ENCODE peak calls at places on chromosomes 4 and X, in four cellular contexts. One of them, this sample, is unnamed.

GRCh38 chrX:87409113-87409841 is 108.3 kb upstream of the KLHL4 start:
- DNase-seq in DND-41: no peak
- DNase-seq in A549: peak
- DNase-seq in pancreas: peak
- DNase-seq in this sample: no peak

GRCh38 chrX:41302293-41302868 is 31.6 kb upstream of the DDX3X start:
- DNase-seq in DND-41: no peak
- DNase-seq in pancreas: no peak
- DNase-seq in A549: peak
- DNase-seq in this sample: no peak

GRCh38 chr4:141455651-141456050 is 180.7 kb upstream of the IL15 start:
- DNase-seq in pancreas: no peak
- DNase-seq in A549: peak
- DNase-seq in DND-41: no peak
- DNase-seq in this sample: no peak

GRCh38 chr4:6199344-6199921 is 916 bp downstream of the JAKMIP1 start:
- DNase-seq in A549: peak
- DNase-seq in pancreas: no peak
- DNase-seq in DND-41: no peak
- DNase-seq in this sample: peak

GRCh38 chr4:188433916-188434315 is 294.7 kb downstream of the TRIML1 start:
- DNase-seq in pancreas: no peak
- DNase-seq in A549: no peak
- DNase-seq in DND-41: no peak
- DNase-seq in this sample: no peak

GRCh38 chr4:163554870-163555465 is 60.5 kb downstream of the TMA16 start:
- DNase-seq in A549: no peak
- DNase-seq in pancreas: no peak
- DNase-seq in DND-41: no peak
- DNase-seq in this sample: peak

GRCh38 chrX:134144231-134144630 is 92.8 kb upstream of the CCDC160 start:
- DNase-seq in DND-41: peak
- DNase-seq in A549: peak
- DNase-seq in pancreas: no peak
- DNase-seq in this sample: peak

GRCh38 chr4:122383341-122383740 is 4.5 kb downstream of the ADAD1 start:
- DNase-seq in pancreas: no peak
- DNase-seq in A549: no peak
- DNase-seq in DND-41: no peak
- DNase-seq in this sample: no peak

GRCh38 chr4:109298279-109299010 is 4.0 kb downstream of the COL25A1 start:
- DNase-seq in pancreas: peak
- DNase-seq in A549: peak
- DNase-seq in DND-41: no peak
- DNase-seq in this sample: peak

GRCh38 chrX:68698955-68699354 is 51.5 kb downstream of the STARD8 start:
- DNase-seq in DND-41: no peak
- DNase-seq in A549: peak
- DNase-seq in pancreas: peak
- DNase-seq in this sample: no peak

GRCh38 chrX:16745659-16746058 is 26.2 kb downstream of the SYAP1 start:
- DNase-seq in pancreas: no peak
- DNase-seq in A549: no peak
- DNase-seq in DND-41: no peak
- DNase-seq in this sample: no peak

GRCh38 chr4:98508825-98509539 is 149.4 kb downstream of the TSPAN5 start:
- DNase-seq in A549: no peak
- DNase-seq in pancreas: no peak
- DNase-seq in DND-41: no peak
- DNase-seq in this sample: no peak

GRCh38 chrX:119500061-119500800 is 32.0 kb downstream of the SLC25A5 start:
- DNase-seq in pancreas: no peak
- DNase-seq in DND-41: no peak
- DNase-seq in A549: no peak
- DNase-seq in this sample: no peak

GRCh38 chr4:31341601-31342375 is 621.6 kb downstream of the PCDH7 start:
- DNase-seq in A549: peak
- DNase-seq in DND-41: no peak
- DNase-seq in pancreas: no peak
- DNase-seq in this sample: no peak

GRCh38 chrX:30577362-30577961 is at the start of gene TASL:
- DNase-seq in DND-41: peak
- DNase-seq in A549: no peak
- DNase-seq in pancreas: no peak
- DNase-seq in this sample: peak

GRCh38 chr4:530017-530781 is 31.2 kb downstream of the PIGG start:
- DNase-seq in DND-41: no peak
- DNase-seq in pancreas: no peak
- DNase-seq in A549: no peak
- DNase-seq in this sample: no peak

GRCh38 chrX:109600114-109600710 is 24.8 kb downstream of the KCNE5 start:
- DNase-seq in A549: no peak
- DNase-seq in pancreas: no peak
- DNase-seq in DND-41: peak
- DNase-seq in this sample: no peak

GRCh38 chrX:106949366-106949765 is 29.2 kb downstream of the CLDN2 start:
- DNase-seq in pancreas: no peak
- DNase-seq in DND-41: no peak
- DNase-seq in A549: no peak
- DNase-seq in this sample: no peak

GRCh38 chr4:123409301-123409700 is 12.7 kb downstream of the SPRY1 start:
- DNase-seq in DND-41: no peak
- DNase-seq in pancreas: no peak
- DNase-seq in A549: no peak
- DNase-seq in this sample: no peak

DNA sequence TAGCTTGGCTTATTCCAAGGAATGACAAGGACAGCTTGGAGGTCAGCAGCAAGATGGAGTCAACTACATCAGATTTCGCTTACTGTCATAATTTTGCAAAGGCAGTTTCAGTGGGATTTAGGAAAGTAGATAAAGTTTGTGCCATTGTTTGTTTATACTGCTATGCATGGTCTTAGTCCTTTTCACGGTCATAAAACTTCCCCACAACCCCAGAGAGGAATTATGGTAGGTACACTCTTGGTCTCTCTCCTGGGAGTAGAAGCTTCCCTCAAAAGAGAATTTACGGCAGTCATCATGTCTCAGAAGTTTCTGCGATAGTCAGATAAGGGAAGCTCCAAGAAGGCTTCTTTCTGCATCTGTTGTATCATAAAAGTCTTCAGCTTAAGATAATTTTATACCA is 27.9 kb upstream of the HERC6 start:
- DNase-seq in DND-41: no peak
- DNase-seq in A549: no peak
- DNase-seq in pancreas: no peak
- DNase-seq in this sample: no peak
- H3K27ac ChIP-seq in DND-41: no peak
- H3K27ac ChIP-seq in A549: no peak
- H3K27ac ChIP-seq in pancreas: no peak
- H3K27ac ChIP-seq in this sample: no peak

GRCh38 chr4:82784615-82785247 is 13.9 kb downstream of the SCD5 start:
- DNase-seq in A549: no peak
- DNase-seq in DND-41: no peak
- DNase-seq in pancreas: no peak
- DNase-seq in this sample: no peak
- H3K27ac ChIP-seq in A549: peak
- H3K27ac ChIP-seq in DND-41: no peak
- H3K27ac ChIP-seq in pancreas: peak
- H3K27ac ChIP-seq in this sample: no peak

GRCh38 chr4:2804449-2804972 is 11.6 kb downstream of the SH3BP2 start:
- DNase-seq in DND-41: no peak
- DNase-seq in A549: no peak
- DNase-seq in pancreas: no peak
- DNase-seq in this sample: no peak
- H3K27ac ChIP-seq in DND-41: no peak
- H3K27ac ChIP-seq in A549: no peak
- H3K27ac ChIP-seq in pancreas: no peak
- H3K27ac ChIP-seq in this sample: no peak

DNA sequence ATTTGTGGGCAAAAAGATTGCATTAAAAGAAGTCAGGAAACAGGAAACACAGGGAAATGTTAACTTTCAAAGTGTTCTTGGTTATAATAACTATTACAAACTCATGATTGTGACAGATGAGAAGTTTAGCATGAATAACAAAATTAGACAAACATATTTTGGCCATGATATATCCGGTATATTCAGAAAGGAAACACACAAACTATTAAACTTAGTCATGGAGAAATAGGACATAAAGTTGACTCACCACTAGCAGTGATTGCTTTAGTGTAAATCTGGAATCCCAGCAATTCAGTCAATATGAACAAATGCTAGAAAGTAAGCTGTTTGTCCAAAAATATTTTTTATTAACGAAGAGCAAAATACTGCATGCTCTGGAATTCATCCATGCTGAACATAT is 1299.9 kb downstream of the C4orf33 start:
- DNase-seq in A549: peak
- DNase-seq in DND-41: no peak
- DNase-seq in pancreas: no peak
- DNase-seq in this sample: no peak
- H3K27ac ChIP-seq in A549: no peak
- H3K27ac ChIP-seq in DND-41: no peak
- H3K27ac ChIP-seq in pancreas: no peak
- H3K27ac ChIP-seq in this sample: no peak

DNA sequence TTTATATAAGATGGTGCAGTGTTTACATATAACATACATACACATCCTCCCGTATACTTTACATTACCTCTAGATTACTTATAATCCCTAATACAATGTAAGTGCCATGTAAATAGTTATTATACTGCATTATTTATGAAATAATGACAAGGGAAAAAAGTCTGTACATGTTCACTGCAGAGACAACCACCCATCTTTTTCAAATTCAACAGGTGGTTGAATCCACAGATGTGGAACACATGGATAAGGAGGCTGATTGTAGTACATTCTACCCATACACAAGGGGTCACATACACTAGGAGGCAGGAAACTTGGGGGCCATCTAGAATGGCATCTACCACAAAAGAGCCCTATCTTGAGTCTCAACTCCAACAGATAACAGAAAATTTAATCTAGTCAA is 3.4 kb upstream of the IDS start:
- DNase-seq in pancreas: no peak
- DNase-seq in A549: no peak
- DNase-seq in DND-41: no peak
- DNase-seq in this sample: no peak
- H3K27ac ChIP-seq in pancreas: no peak
- H3K27ac ChIP-seq in A549: no peak
- H3K27ac ChIP-seq in DND-41: no peak
- H3K27ac ChIP-seq in this sample: no peak